ENCODE peak calls at places on chromosomes 1 and 21, in six cellular contexts. A, M, G, E, H and S are unnamed samples.

GRCh38 chr1:101295212-101295611 is 58.4 kb downstream of the S1PR1 start:
- DNase-seq in A (no peak), E (no peak), M (no peak), G (no peak), H (no peak), S (no peak)

GRCh38 chr1:46481961-46482360 is 7.7 kb upstream of the DMBX1 start:
- DNase-seq in E (peak), M (no peak), H (no peak), G (no peak), A (no peak), S (no peak)

GRCh38 chr21:28516996-28517592 is 475.6 kb downstream of the LTN1 start:
- DNase-seq in M (peak), G (no peak), A (peak), H (no peak), E (peak), S (peak)

GRCh38 chr1:241834733-241835377 is 13.1 kb upstream of the EXO1 start:
- DNase-seq in H (no peak), M (no peak), A (peak), E (no peak), G (peak), S (no peak)

GRCh38 chr1:8424539-8425116 is 106.7 kb downstream of the SLC45A1 start:
- DNase-seq in G (no peak), H (no peak), A (no peak), M (peak), E (peak), S (peak)

GRCh38 chr1:85047472-85048295 is 616 bp downstream of the MCOLN3 start:
- DNase-seq in M (no peak), G (peak), H (no peak), A (no peak), E (peak), S (no peak)

GRCh38 chr1:217137210-217137871 is 414.1 kb upstream of the ESRRG start:
- DNase-seq in M (peak), E (peak), A (no peak), H (no peak), G (peak), S (peak)

GRCh38 chr21:14683021-14683420 is 136.9 kb upstream of the SAMSN1 start:
- DNase-seq in A (no peak), M (no peak), G (no peak), H (no peak), E (no peak), S (no peak)

GRCh38 chr1:216750962-216751361 is 27.7 kb upstream of the ESRRG start:
- DNase-seq in G (no peak), M (no peak), H (no peak), E (no peak), A (no peak), S (no peak)

GRCh38 chr1:39917825-39918224 is 16.1 kb upstream of the MYCL start:
- DNase-seq in A (no peak), E (no peak), M (peak), G (no peak), H (no peak), S (no peak)

GRCh38 chr1:150420560-150421265 is 56.8 kb downstream of the RPRD2 start:
- DNase-seq in G (peak), E (no peak), M (no peak), H (no peak), A (peak), S (no peak)

GRCh38 chr21:36909901-36910561 is 56.4 kb downstream of the HLCS start:
- DNase-seq in M (no peak), H (peak), A (peak), G (peak), E (no peak), S (no peak)

GRCh38 chr1:54105736-54106269 is 47.0 kb downstream of the CDCP2 start:
- DNase-seq in A (no peak), M (no peak), E (no peak), G (no peak), H (no peak), S (no peak)

GRCh38 chr1:107139833-107140702 is 771 bp upstream of the NTNG1 start:
- DNase-seq in G (peak), A (peak), M (peak), H (no peak), E (peak), S (peak)

GRCh38 chr1:185929759-185930158 is 195.6 kb downstream of the HMCN1 start:
- DNase-seq in E (no peak), A (no peak), M (no peak), G (peak), H (no peak), S (no peak)

GRCh38 chr1:84467298-84467697 is 11.8 kb upstream of the RPF1 start:
- DNase-seq in G (no peak), H (no peak), A (no peak), E (no peak), M (no peak), S (no peak)

GRCh38 chr21:33976082-33976979 is 60.7 kb upstream of the ATP5PO start:
- DNase-seq in M (no peak), G (peak), A (peak), H (peak), E (no peak), S (peak)

GRCh38 chr1:212712451-212713303 is 13.0 kb upstream of the BATF3 start:
- DNase-seq in M (no peak), A (peak), H (no peak), G (peak), E (no peak), S (no peak)

GRCh38 chr1:145826030-145826429 is 2.0 kb downstream of the POLR3C start:
- DNase-seq in G (no peak), H (no peak), A (no peak), M (no peak), E (no peak), S (no peak)

GRCh38 chr1:179816196-179816960 is 61.2 kb downstream of the TOR1AIP2 start:
- DNase-seq in G (no peak), A (no peak), E (peak), M (peak), H (no peak), S (peak)

GRCh38 chr1:2001773-2002411 is 1.7 kb downstream of the CFAP74 start:
- DNase-seq in A (no peak), G (no peak), H (no peak), M (no peak), E (no peak), S (no peak)

GRCh38 chr1:86542626-86543025 is 4.3 kb upstream of the CLCA4 start:
- DNase-seq in A (no peak), M (no peak), E (no peak), H (no peak), G (no peak), S (no peak)

GRCh38 chr1:48109390-48110009 is 112.3 kb upstream of the TRABD2B start:
- DNase-seq in H (no peak), G (peak), M (no peak), E (no peak), A (peak), S (no peak)

GRCh38 chr1:52769346-52770033 is 43.2 kb downstream of the ZYG11B start:
- DNase-seq in G (no peak), H (no peak), A (no peak), M (no peak), E (no peak), S (no peak)

GRCh38 chr1:201602413-201603265 is 63.7 kb downstream of the NAV1 start:
- DNase-seq in M (no peak), A (peak), G (peak), H (peak), E (peak), S (no peak)

GRCh38 chr1:27102134-27102706 is 52.7 kb downstream of the SLC9A1 start:
- DNase-seq in H (no peak), G (no peak), A (no peak), M (no peak), E (no peak), S (no peak)

GRCh38 chr1:243325305-243325890 is 69.6 kb downstream of the SDCCAG8 start:
- DNase-seq in G (peak), E (no peak), M (no peak), A (peak), H (peak), S (no peak)

GRCh38 chr1:93681095-93681548 is 515 bp downstream of the BCAR3 start:
- DNase-seq in H (no peak), A (no peak), G (no peak), M (no peak), E (peak), S (peak)

GRCh38 chr1:2413495-2414296 is 1.3 kb upstream of the PEX10 start:
- DNase-seq in H (no peak), G (no peak), E (peak), A (no peak), M (no peak), S (peak)

GRCh38 chr1:67489643-67490042 is 59.4 kb upstream of the SERBP1 start:
- DNase-seq in G (no peak), E (no peak), A (peak), H (no peak), M (no peak), S (no peak)

GRCh38 chr1:12049625-12050024 is 13.5 kb upstream of the TNFRSF8 start:
- DNase-seq in A (no peak), M (no peak), G (no peak), E (no peak), H (no peak), S (no peak)

GRCh38 chr21:21200103-21200938 is 202.1 kb downstream of the NCAM2 start:
- DNase-seq in M (peak), G (peak), A (peak), E (no peak), H (peak), S (peak)

GRCh38 chr1:43719063-43719462 is 11.7 kb downstream of the ST3GAL3 start:
- DNase-seq in E (no peak), G (peak), H (no peak), A (no peak), M (no peak), S (no peak)

GRCh38 chr1:32801096-32801713 is 16.0 kb downstream of the YARS1 start:
- DNase-seq in E (no peak), A (peak), M (no peak), H (no peak), G (no peak), S (no peak)

GRCh38 chr1:157158967-157159366 is 20.8 kb upstream of the ETV3 start:
- DNase-seq in H (no peak), E (no peak), G (no peak), M (no peak), A (no peak), S (no peak)

GRCh38 chr1:25031601-25031965 is 101.5 kb upstream of the RUNX3 start:
- DNase-seq in M (no peak), E (no peak), G (no peak), H (no peak), A (no peak), S (no peak)